ENCODE peak calls at places on chromosomes 16 and 17, in nine cellular contexts. U, N, F, G, S, Y, E, J and R are unnamed samples.
A peak's percentile ranks its signal among the peaks of the same experiment; 100 is the strongest.

GRCh38 chr17:50690887-50691549 is 16.7 kb downstream of the ANKRD40 start:
- DNase-seq in U (no peak), N (no peak), F (no peak), G (no peak), S (no peak), Y (no peak), E (no peak), J (no peak), R (no peak)

GRCh38 chr17:41784207-41784744 is 2.2 kb downstream of the JUP start:
- DNase-seq in U (peak; percentile 66), N (peak; percentile 71), F (peak; percentile 69), G (peak; percentile 80), S (no peak), Y (no peak), E (no peak), J (peak; percentile 93), R (peak; percentile 37)

GRCh38 chr17:80359422-80360110 is 55.4 kb upstream of the ENDOV start:
- DNase-seq in U (no peak), N (no peak), F (no peak), G (no peak), S (no peak), Y (peak; percentile 49), E (no peak), J (no peak), R (no peak)

GRCh38 chr17:29744121-29744520 is 121.4 kb upstream of the CORO6 start:
- DNase-seq in U (no peak), N (no peak), F (no peak), G (no peak), S (no peak), Y (no peak), E (no peak), J (no peak), R (no peak)

GRCh38 chr16:47699090-47699489 is 238.0 kb downstream of the PHKB start:
- DNase-seq in U (no peak), N (no peak), F (no peak), G (no peak), S (no peak), Y (no peak), E (no peak), J (no peak), R (no peak)

GRCh38 chr17:36195474-36196098 is 972 bp downstream of the CCL3L1 start:
- DNase-seq in U (no peak), N (no peak), F (no peak), G (no peak), S (no peak), Y (no peak), E (no peak), J (no peak), R (no peak)

GRCh38 chr17:61723183-61723582 is 132.2 kb upstream of the NACA2 start:
- DNase-seq in U (no peak), N (no peak), F (no peak), G (no peak), S (no peak), Y (no peak), E (no peak), J (no peak), R (no peak)

GRCh38 chr16:58000706-58001676 is at the start of gene USB1:
- DNase-seq in U (peak; percentile 89), N (peak; percentile 88), F (peak; percentile 77), G (peak; percentile 97), S (no peak), Y (peak; percentile 92), E (peak; percentile 96), J (peak; percentile 96), R (peak; percentile 79)

GRCh38 chr17:44001461-44001920 is 2.9 kb upstream of the NAGS start:
- DNase-seq in U (no peak), N (no peak), F (no peak), G (no peak), S (no peak), Y (no peak), E (no peak), J (no peak), R (no peak)

GRCh38 chr17:36203335-36203734 is 6.8 kb upstream of the CCL3L1 start:
- DNase-seq in U (no peak), N (no peak), F (no peak), G (no peak), S (no peak), Y (no peak), E (no peak), J (no peak), R (no peak)

GRCh38 chr17:60327122-60327869 is 64.6 kb downstream of the USP32 start:
- DNase-seq in U (no peak), N (no peak), F (no peak), G (no peak), S (no peak), Y (no peak), E (no peak), J (no peak), R (no peak)

GRCh38 chr17:73089918-73090317 is 2.6 kb downstream of the SLC39A11 start:
- DNase-seq in U (peak; percentile 50), N (peak; percentile 16), F (no peak), G (no peak), S (no peak), Y (no peak), E (no peak), J (no peak), R (no peak)

GRCh38 chr17:57305918-57306317 is 49.6 kb downstream of the MSI2 start:
- DNase-seq in U (no peak), N (no peak), F (no peak), G (no peak), S (no peak), Y (no peak), E (no peak), J (no peak), R (no peak)

GRCh38 chr17:63165420-63165819 is 199.4 kb downstream of the TANC2 start:
- DNase-seq in U (no peak), N (no peak), F (no peak), G (no peak), S (no peak), Y (no peak), E (no peak), J (no peak), R (no peak)

GRCh38 chr17:14297161-14297851 is 3.6 kb upstream of the HS3ST3B1 start:
- DNase-seq in U (peak; percentile 38), N (no peak), F (no peak), G (peak; percentile 59), S (no peak), Y (peak; percentile 70), E (peak; percentile 87), J (no peak), R (no peak)

GRCh38 chr17:40314557-40314953 is 5.6 kb downstream of the RARA start:
- DNase-seq in U (peak; percentile 95), N (peak; percentile 95), F (peak; percentile 95), G (peak; percentile 99), S (no peak), Y (peak; percentile 69), E (no peak), J (no peak), R (peak; percentile 99)

GRCh38 chr16:14405611-14406537 is 224.2 kb downstream of the PARN start:
- DNase-seq in U (peak; percentile 33), N (no peak), F (no peak), G (no peak), S (no peak), Y (peak; percentile 56), E (no peak), J (peak; percentile 90), R (peak; percentile 85)
- TF ChIP-seq POLR2A in U (no peak), N (no peak), F (no peak), G (no peak), S (no peak), Y (no peak), E (no peak), J (no peak), R (peak; percentile 65)

DNA sequence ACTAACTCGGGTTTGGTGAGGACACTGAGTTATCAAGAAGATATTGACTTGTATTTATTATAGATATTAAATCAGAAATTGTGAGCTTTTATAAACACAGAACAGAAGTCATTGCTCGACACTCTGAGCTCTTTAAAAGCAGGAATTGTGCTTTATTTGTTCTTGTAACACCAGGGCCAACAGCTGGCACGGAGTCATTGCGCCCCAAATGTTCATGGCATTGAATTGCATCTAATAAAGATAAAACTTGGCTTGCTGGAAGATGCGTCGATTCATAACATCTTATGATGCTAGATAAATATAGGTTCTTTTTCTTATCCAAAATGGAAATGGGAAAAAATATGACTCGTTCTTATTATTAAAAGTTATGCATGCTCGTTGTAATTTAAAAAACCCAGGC is 11.8 kb upstream of the MLYCD start:
- DNase-seq in U (peak; percentile 46), N (peak; percentile 25), F (peak; percentile 31), G (peak; percentile 46), S (no peak), Y (no peak), E (no peak), J (no peak), R (no peak)
- TF ChIP-seq CTCF in U (no peak), N (no peak), F (peak; percentile 77), G (peak; percentile 46), S (no peak), Y (no peak), E (no peak), J (peak; percentile 52), R (no peak)

GRCh38 chr16:10601444-10602401 is 21.3 kb upstream of the EMP2 start:
- DNase-seq in U (no peak), N (no peak), F (no peak), G (no peak), S (no peak), Y (no peak), E (no peak), J (no peak), R (no peak)

GRCh38 chr16:10597184-10597583 is 16.8 kb upstream of the EMP2 start:
- DNase-seq in U (no peak), N (no peak), F (no peak), G (no peak), S (no peak), Y (no peak), E (no peak), J (no peak), R (no peak)

GRCh38 chr16:10600792-10601443 is 20.5 kb upstream of the EMP2 start:
- DNase-seq in U (no peak), N (no peak), F (no peak), G (no peak), S (no peak), Y (no peak), E (no peak), J (no peak), R (no peak)

GRCh38 chr16:10599626-10600025 is 19.2 kb upstream of the EMP2 start:
- DNase-seq in U (no peak), N (no peak), F (no peak), G (no peak), S (no peak), Y (no peak), E (no peak), J (no peak), R (no peak)

GRCh38 chr16:10598157-10598556 is 17.8 kb upstream of the EMP2 start:
- DNase-seq in U (peak; percentile 81), N (peak; percentile 18), F (no peak), G (no peak), S (no peak), Y (no peak), E (no peak), J (no peak), R (no peak)
- TF ChIP-seq POLR2A in U (no peak), N (no peak), F (no peak), G (no peak), S (no peak), Y (no peak), E (no peak), J (no peak), R (no peak)

DNA sequence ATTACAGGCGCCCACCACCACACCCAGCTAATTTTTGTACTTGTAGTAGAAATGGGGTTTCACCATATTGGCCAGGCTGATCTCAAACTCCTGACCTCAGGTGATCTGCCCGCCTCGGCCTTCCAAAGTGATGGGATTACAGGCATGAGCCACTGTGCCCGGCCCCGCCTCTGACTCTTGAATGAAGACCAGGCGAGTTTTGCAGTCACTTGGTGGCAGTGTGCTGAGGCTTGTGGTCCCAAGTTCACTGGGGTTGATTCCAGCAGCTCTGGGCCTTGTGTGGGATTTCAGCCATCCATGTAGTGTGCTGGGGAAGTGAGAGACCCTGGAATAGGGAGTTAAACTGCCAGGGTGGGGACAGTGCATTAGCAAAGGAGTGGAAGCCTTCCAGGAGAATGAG is 14.3 kb downstream of the PSKH1 start:
- DNase-seq in U (no peak), N (no peak), F (no peak), G (no peak), S (no peak), Y (no peak), E (no peak), J (no peak), R (no peak)
- TF ChIP-seq CTCF in U (no peak), N (no peak), F (no peak), G (no peak), S (no peak), Y (no peak), E (no peak), J (no peak), R (no peak)